ENCODE peak calls at places on chromosomes 5 and 9, in five cellular contexts. X is thyroid gland, Z is OCI-LY7, S is left ventricle myocardium inferior, W is tibial nerve. P is an unnamed sample.

GRCh38 chr5:143772621-143773020 is 39.3 kb upstream of the HMHB1 start:
- DNase-seq in X (no peak), Z (no peak), S (no peak), W (no peak), P (no peak)

GRCh38 chr9:111794837-111795556 is at the start of gene SHOC1:
- DNase-seq in X (no peak), Z (no peak), S (no peak), W (no peak), P (no peak)

GRCh38 chr9:32703635-32704034 is 68.2 kb upstream of the TAF1L start:
- DNase-seq in X (no peak), Z (peak), S (no peak), W (no peak), P (no peak)

GRCh38 chr5:74895906-74896305 is 29.7 kb upstream of the FAM169A start:
- DNase-seq in X (peak), Z (no peak), S (peak), W (no peak), P (peak)

GRCh38 chr9:33331411-33331891 is 41.1 kb downstream of the NFX1 start:
- DNase-seq in X (no peak), Z (no peak), S (no peak), W (no peak), P (no peak)

GRCh38 chr9:127437497-127438264 is 13.5 kb downstream of the ZNF79 start:
- DNase-seq in X (no peak), Z (no peak), S (no peak), W (no peak), P (no peak)

GRCh38 chr5:137498736-137499505 is at the start of gene SPOCK1:
- DNase-seq in X (peak), Z (peak), S (peak), W (peak), P (peak)

GRCh38 chr5:132265336-132266030 is 8.0 kb downstream of the PDLIM4 start:
- DNase-seq in X (peak), Z (no peak), S (peak), W (no peak), P (peak)

GRCh38 chr5:167743685-167744084 is 547.8 kb upstream of the WWC1 start:
- DNase-seq in X (peak), Z (no peak), S (no peak), W (no peak), P (peak)

GRCh38 chr9:134595014-134595413 is 46.6 kb upstream of the COL5A1 start:
- DNase-seq in X (no peak), Z (no peak), S (no peak), W (no peak), P (no peak)

GRCh38 chr5:132778856-132779255 is 1.8 kb upstream of the SEPTIN8 start:
- DNase-seq in X (no peak), Z (no peak), S (no peak), W (no peak), P (no peak)

GRCh38 chr5:78594946-78595921 is 53.3 kb downstream of the LHFPL2 start:
- DNase-seq in X (peak), Z (no peak), S (no peak), W (no peak), P (peak)

GRCh38 chr5:1526681-1527131 is 2.9 kb upstream of the LPCAT1 start:
- DNase-seq in X (no peak), Z (peak), S (no peak), W (peak), P (no peak)

GRCh38 chr5:57976506-57976905 is 483.4 kb downstream of the PLK2 start:
- DNase-seq in X (no peak), Z (no peak), S (no peak), W (no peak), P (no peak)

GRCh38 chr9:137373611-137373980 is 49.4 kb downstream of the EXD3 start:
- DNase-seq in X (no peak), Z (no peak), S (no peak), W (no peak), P (no peak)

GRCh38 chr9:136944094-136944518 is 432 bp downstream of the FBXW5 start:
- DNase-seq in X (no peak), Z (no peak), S (peak), W (peak), P (peak)

GRCh38 chr5:148428825-148429224 is 45.1 kb downstream of the FBXO38 start:
- DNase-seq in X (no peak), Z (no peak), S (no peak), W (no peak), P (no peak)

GRCh38 chr9:82996931-82997330 is 66.0 kb downstream of the RASEF start:
- DNase-seq in X (no peak), Z (no peak), S (no peak), W (no peak), P (no peak)

GRCh38 chr5:160930361-160930760 is 78.3 kb upstream of the ATP10B start:
- DNase-seq in X (peak), Z (no peak), S (no peak), W (no peak), P (no peak)

GRCh38 chr5:60810438-60811085 is 33.5 kb downstream of the ELOVL7 start:
- DNase-seq in X (no peak), Z (no peak), S (no peak), W (no peak), P (no peak)

GRCh38 chr5:31048282-31048974 is 145.1 kb upstream of the CDH6 start:
- DNase-seq in X (no peak), Z (no peak), S (no peak), W (no peak), P (no peak)

GRCh38 chr9:136995772-136996308 is 528 bp downstream of the CLIC3 start:
- DNase-seq in X (peak), Z (no peak), S (no peak), W (no peak), P (no peak)

DNA sequence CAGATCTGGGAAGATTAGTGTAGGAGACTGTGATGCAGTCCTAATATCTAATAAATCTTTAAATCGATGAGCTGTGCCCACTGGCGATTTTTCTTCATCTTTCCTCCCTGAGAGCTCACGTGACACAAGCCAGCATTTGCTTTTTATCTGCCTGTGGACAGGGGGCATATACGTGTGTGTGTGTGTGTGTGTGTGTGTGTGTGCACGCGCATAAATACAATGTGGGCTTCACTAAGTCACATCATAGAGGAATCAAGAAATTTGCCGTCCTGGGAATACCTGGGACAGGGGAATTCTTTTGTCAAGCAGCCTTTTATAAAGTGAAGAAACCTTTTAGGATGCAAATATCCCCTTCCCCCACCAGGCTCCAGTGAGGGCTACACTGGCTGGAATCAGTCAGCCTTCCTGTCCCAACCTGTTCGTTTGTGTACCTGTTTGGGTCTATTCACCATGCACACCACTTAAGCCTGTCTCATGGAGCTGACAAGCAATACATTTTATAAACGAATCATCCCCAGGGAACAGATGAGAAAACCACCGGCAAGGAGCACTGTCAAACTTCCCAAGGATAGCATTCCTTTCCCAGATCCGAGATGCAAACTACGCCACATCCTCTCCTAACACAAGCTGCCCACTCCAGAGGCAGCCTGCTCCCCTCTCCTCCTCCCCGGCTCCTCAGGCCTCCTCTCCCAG is 2.7 kb downstream of the EPB41L4B start:
- DNase-seq in X (peak), Z (no peak), S (no peak), W (no peak), P (no peak)
- H3K4me3 ChIP-seq in X (no peak), Z (no peak), S (peak), W (no peak), P (no peak)

DNA sequence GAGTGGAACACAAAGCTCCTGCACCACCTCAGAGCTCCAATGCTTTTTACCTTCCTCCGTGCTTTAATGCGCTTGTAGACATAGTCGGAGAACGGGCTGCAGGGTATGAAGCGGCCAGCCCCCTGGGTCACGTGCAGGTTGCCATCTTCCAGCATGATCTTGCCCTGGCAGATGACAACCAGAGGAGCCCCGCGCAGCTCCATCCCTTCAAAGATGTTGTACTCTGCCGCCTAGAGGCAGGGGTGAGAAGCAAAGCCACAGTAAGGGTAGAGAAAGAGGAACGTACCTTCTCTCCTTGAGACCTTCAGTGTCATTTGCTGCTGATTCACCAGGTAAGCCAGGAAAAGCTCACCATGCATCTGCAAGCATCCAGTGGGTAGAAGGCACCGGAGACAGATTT is 112.3 kb downstream of the DPYSL3 start:
- DNase-seq in X (no peak), Z (no peak), S (no peak), W (no peak), P (no peak)
- TF ChIP-seq CTCF in X (no peak), Z (peak), S (no peak), W (no peak), P (no peak)

GRCh38 chr5:38553001-38553521 is 3.4 kb downstream of the LIFR start:
- DNase-seq in X (no peak), Z (no peak), S (no peak), W (no peak), P (no peak)
- H3K4me3 ChIP-seq in X (no peak), Z (no peak), S (peak), W (no peak), P (no peak)

GRCh38 chr9:120351106-120351505 is 228.9 kb downstream of the CDK5RAP2 start:
- DNase-seq in X (no peak), Z (no peak), S (no peak), W (no peak), P (no peak)

GRCh38 chr9:120350596-120350995 is 229.4 kb downstream of the CDK5RAP2 start:
- DNase-seq in X (no peak), Z (no peak), S (no peak), W (no peak), P (no peak)

GRCh38 chr9:120345379-120345778 is 234.6 kb downstream of the CDK5RAP2 start:
- DNase-seq in X (no peak), Z (no peak), S (no peak), W (no peak), P (no peak)

GRCh38 chr9:120353501-120353900 is 226.5 kb downstream of the CDK5RAP2 start:
- DNase-seq in X (no peak), Z (no peak), S (no peak), W (no peak), P (peak)

DNA sequence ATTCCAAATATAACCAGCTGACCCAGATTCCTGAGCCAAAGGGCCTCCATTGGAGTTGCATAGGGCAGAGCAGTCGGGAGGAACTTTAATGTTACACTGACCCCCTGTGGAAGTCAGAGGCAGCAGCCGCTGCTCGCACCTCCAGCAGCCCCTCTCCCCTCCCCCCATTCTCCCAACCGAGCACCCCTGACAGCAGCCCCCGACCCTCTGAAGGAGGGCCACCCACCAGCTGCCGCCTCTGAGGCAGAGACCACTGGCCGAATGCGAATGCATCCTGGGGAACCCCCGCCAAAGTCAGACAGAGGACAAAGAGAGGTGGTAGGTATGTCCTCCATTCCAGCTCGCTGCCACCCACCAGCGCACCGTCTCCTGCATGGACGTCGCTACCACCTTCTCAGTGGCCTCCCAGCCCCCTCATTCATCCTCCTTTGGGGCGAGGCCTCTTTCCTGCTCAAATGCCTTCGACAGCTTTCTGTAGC is 231.0 kb downstream of the CDK5RAP2 start:
- DNase-seq in X (peak), Z (peak), S (no peak), W (no peak), P (no peak)
- TF ChIP-seq CTCF in X (peak), Z (peak), S (peak), W (peak), P (peak)

GRCh38 chr9:130332384-130332926 is 66.9 kb downstream of the HMCN2 start:
- DNase-seq in X (no peak), Z (no peak), S (no peak), W (no peak), P (no peak)

GRCh38 chr9:130329061-130329460 is 63.5 kb downstream of the HMCN2 start:
- DNase-seq in X (no peak), Z (no peak), S (no peak), W (no peak), P (no peak)

GRCh38 chr9:130330202-130330601 is 64.6 kb downstream of the HMCN2 start:
- DNase-seq in X (peak), Z (no peak), S (no peak), W (no peak), P (no peak)

GRCh38 chr9:130331573-130331972 is 66.0 kb downstream of the HMCN2 start:
- DNase-seq in X (no peak), Z (no peak), S (peak), W (peak), P (peak)

GRCh38 chr9:130331061-130331460 is 65.5 kb downstream of the HMCN2 start:
- DNase-seq in X (no peak), Z (no peak), S (no peak), W (no peak), P (no peak)
- H3K4me3 ChIP-seq in X (no peak), Z (no peak), S (no peak), W (no peak), P (no peak)

GRCh38 chr5:179436321-179437122 is 91.3 kb upstream of the ADAMTS2 start:
- DNase-seq in X (no peak), Z (no peak), S (no peak), W (no peak), P (no peak)

GRCh38 chr5:179438041-179438441 is 92.8 kb upstream of the ADAMTS2 start:
- DNase-seq in X (no peak), Z (no peak), S (no peak), W (no peak), P (no peak)

GRCh38 chr5:179438461-179438860 is 93.2 kb upstream of the ADAMTS2 start:
- DNase-seq in X (no peak), Z (no peak), S (no peak), W (no peak), P (no peak)

GRCh38 chr5:179437341-179438001 is 92.2 kb upstream of the ADAMTS2 start:
- DNase-seq in X (no peak), Z (no peak), S (no peak), W (no peak), P (no peak)

GRCh38 chr5:179439181-179439990 is 94.1 kb upstream of the ADAMTS2 start:
- DNase-seq in X (no peak), Z (no peak), S (no peak), W (no peak), P (no peak)
- TF ChIP-seq CTCF in X (no peak), Z (no peak), S (no peak), W (no peak), P (no peak)

DNA sequence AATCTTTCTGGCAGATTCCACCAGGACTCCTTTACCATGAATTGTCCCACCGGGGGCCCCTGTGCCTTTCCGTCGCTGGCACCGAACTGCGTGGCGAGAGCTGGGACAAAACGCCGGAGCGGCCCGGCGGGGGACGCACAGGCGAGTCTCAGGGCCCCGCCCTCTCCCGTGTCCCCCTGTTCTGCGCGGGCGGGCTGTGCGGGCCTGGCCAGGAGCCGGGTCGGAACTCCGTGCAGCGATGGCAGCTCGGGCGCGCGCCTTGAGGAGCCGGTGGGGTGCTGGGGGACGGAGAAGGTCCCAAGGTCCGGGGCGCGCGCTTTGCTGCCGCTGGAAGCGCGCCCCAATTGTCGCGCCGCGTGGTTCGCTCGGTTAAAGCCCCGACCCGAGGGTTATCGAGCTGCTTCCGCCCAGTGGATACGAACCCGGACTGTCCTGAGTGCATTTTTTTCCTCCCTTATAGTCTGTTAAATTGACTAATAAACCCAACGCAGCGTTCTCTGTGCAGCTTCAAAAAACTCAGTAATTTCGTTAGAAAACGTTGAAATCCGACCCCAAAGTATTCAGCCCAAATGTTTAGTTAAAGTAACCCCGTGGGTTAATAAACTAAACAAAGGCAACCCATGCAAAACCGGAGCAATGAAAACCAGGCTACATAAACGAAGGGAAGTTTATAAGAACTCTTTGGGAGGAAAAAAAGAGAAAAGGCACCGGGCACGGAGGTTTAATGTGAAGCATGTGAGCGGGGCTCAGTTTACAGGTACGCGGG is 125.4 kb downstream of the TMEM174 start:
- DNase-seq in X (no peak), Z (no peak), S (no peak), W (no peak), P (no peak)
- H3K4me3 ChIP-seq in X (no peak), Z (no peak), S (peak), W (peak), P (peak)

GRCh38 chr5:149552038-149552494 is 827 bp upstream of the CSNK1A1 start:
- DNase-seq in X (no peak), Z (no peak), S (no peak), W (no peak), P (no peak)
- TF ChIP-seq CTCF in X (peak), Z (peak), S (peak), W (no peak), P (no peak)

GRCh38 chr9:95089916-95090791 is 227.4 kb downstream of the FANCC start:
- DNase-seq in X (peak), Z (no peak), S (peak), W (no peak), P (no peak)

GRCh38 chr9:95092321-95093072 is 225.0 kb downstream of the FANCC start:
- DNase-seq in X (peak), Z (no peak), S (no peak), W (no peak), P (peak)

GRCh38 chr9:95091971-95092320 is 225.6 kb downstream of the FANCC start:
- DNase-seq in X (no peak), Z (no peak), S (no peak), W (no peak), P (peak)

GRCh38 chr9:95091574-95091970 is 225.9 kb downstream of the FANCC start:
- DNase-seq in X (peak), Z (no peak), S (no peak), W (no peak), P (peak)

DNA sequence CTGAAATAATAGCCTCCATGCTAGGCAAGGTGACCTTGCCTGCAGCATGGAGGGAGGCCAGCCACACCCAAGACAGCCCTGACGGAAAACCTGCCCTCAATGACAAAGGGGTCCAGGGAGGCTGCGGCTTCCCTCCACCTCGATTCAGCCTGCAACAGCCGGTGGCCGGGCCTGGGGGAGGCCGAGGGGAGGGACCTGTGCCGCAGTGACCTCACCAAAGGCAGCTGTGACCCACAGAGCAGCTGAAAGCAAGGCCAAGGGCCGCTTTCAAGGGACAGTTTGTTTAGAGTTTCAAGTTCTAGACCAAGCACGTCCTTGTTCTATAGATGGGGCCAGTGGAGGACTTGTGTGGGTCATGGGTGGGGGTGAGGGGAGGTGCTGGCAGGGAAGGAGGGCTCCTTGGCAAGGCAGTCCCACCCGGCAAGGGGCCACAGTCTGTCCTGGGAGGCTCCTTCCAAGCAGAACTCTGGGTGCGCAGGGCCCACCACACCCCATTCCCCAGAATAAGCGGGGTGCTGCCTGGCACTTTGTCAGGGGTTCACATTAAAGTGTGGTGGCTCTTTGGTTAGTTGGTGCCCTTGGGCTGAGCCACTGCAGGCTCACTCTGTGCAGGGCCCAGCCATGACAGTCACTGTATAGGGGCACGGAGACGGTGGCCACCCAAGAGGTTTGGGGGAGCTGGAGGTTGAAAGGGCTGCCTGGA is 226.5 kb downstream of the FANCC start:
- DNase-seq in X (no peak), Z (no peak), S (no peak), W (no peak), P (no peak)
- H3K4me3 ChIP-seq in X (no peak), Z (no peak), S (no peak), W (no peak), P (no peak)